ENCODE peak calls at places on chromosomes 7 and 10, in nine cellular contexts. V is choroid plexus epithelial cell, X is GM20000, E is mesothelial cell of epicardium, Y is SK-N-SH, K is lower leg skin, B is astrocyte of the spinal cord, C is suprapubic skin, T is ovary. G is an unnamed sample.

GRCh38 chr7:105680505-105681187 is 99.4 kb upstream of the EFCAB10 start:
- DNase-seq in V (no peak), X (no peak), E (no peak), Y (no peak), K (no peak), B (no peak), C (no peak), T (peak; percentile 76), G (no peak)

GRCh38 chr7:103735377-103735776 is 254.1 kb downstream of the RELN start:
- DNase-seq in V (peak; percentile 65), X (no peak), E (no peak), Y (no peak), K (no peak), B (peak; percentile 55), C (no peak), T (no peak), G (no peak)

GRCh38 chr7:131008840-131009651 is 275.0 kb upstream of the KLF14 start:
- DNase-seq in V (no peak), X (no peak), E (no peak), Y (no peak), K (no peak), B (peak; percentile 68), C (no peak), T (no peak), G (no peak)

GRCh38 chr10:45064998-45065397 is 64.3 kb downstream of the ZNF22 start:
- DNase-seq in V (no peak), X (no peak), E (no peak), Y (no peak), K (peak; percentile 45), B (no peak), C (no peak), T (no peak), G (no peak)

GRCh38 chr7:2673934-2674333 is 14.1 kb upstream of the AMZ1 start:
- DNase-seq in V (no peak), X (no peak), E (no peak), Y (no peak), K (no peak), B (no peak), C (no peak), T (no peak), G (no peak)

GRCh38 chr10:73915206-73915851 is 4.4 kb downstream of the PLAU start:
- DNase-seq in V (no peak), X (no peak), E (no peak), Y (no peak), K (no peak), B (no peak), C (no peak), T (no peak), G (no peak)

GRCh38 chr10:110680473-110681020 is 36.4 kb downstream of the RBM20 start:
- DNase-seq in V (no peak), X (no peak), E (no peak), Y (no peak), K (no peak), B (no peak), C (no peak), T (no peak), G (no peak)

GRCh38 chr7:7335909-7336308 is 153.6 kb downstream of the C1GALT1 start:
- DNase-seq in V (no peak), X (no peak), E (no peak), Y (no peak), K (no peak), B (no peak), C (no peak), T (no peak), G (no peak)

GRCh38 chr7:20284398-20285143 is 46.1 kb upstream of the ITGB8 start:
- DNase-seq in V (no peak), X (no peak), E (no peak), Y (no peak), K (no peak), B (no peak), C (no peak), T (no peak), G (no peak)

DNA sequence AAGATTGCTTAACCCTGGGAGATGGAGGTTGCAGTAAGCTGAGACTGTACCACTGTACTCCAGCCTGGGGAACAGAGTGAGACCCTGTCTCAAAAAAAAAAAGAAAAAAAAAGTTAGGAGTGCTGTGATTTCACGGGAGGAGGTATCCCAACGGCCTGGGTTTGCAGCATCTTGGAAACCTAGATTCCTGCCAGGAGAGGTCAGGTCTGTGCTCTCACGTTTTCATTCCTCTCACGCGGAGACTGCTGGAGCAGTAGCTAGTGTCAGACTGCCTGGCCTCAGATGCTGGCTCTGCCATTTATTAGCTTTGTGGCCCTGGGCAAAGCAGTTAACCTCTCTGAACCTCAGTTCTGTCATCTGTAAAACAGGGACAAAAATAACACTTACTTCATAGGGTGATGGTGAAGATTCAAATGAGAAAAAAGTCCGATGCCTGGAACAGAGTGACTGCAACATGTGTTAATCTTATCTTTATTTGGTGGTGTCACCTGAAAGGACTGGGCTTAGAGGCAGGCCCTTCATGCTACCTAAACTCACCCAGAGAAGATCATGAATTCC is 94.9 kb downstream of the GAD2 start:
- DNase-seq in V (no peak), X (no peak), E (no peak), Y (no peak), K (no peak), B (no peak), C (no peak), T (no peak), G (no peak)
- TF ChIP-seq CTCF in V (no peak), X (no peak), E (no peak), Y (no peak), K (no peak), B (no peak), C (no peak), T (no peak), G (no peak)

DNA sequence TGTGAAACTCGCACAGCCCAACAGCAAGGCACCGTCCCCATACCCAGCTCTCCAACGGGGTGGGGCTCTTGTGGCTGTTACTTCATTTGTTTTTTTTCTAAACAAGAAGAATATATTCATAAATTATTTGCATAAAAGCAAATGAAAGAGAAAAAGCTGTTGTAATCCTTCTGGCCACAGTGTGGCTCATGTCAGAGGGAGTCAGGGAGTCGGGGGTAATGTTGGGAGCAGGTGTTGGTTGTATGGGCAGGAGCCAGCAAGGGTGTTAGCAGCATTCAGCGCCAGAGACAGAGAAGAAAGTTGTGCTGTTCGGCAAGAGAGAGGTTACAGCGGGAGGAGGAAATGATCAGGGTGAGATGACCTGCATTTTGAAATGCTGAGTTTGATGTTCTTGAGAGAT is 13.3 kb downstream of the PFKP start:
- DNase-seq in V (no peak), X (no peak), E (no peak), Y (peak; percentile 28), K (no peak), B (no peak), C (no peak), T (no peak), G (no peak)
- TF ChIP-seq CTCF in V (peak; percentile 22), X (no peak), E (no peak), Y (peak; percentile 31), K (no peak), B (no peak), C (no peak), T (no peak), G (no peak)

DNA sequence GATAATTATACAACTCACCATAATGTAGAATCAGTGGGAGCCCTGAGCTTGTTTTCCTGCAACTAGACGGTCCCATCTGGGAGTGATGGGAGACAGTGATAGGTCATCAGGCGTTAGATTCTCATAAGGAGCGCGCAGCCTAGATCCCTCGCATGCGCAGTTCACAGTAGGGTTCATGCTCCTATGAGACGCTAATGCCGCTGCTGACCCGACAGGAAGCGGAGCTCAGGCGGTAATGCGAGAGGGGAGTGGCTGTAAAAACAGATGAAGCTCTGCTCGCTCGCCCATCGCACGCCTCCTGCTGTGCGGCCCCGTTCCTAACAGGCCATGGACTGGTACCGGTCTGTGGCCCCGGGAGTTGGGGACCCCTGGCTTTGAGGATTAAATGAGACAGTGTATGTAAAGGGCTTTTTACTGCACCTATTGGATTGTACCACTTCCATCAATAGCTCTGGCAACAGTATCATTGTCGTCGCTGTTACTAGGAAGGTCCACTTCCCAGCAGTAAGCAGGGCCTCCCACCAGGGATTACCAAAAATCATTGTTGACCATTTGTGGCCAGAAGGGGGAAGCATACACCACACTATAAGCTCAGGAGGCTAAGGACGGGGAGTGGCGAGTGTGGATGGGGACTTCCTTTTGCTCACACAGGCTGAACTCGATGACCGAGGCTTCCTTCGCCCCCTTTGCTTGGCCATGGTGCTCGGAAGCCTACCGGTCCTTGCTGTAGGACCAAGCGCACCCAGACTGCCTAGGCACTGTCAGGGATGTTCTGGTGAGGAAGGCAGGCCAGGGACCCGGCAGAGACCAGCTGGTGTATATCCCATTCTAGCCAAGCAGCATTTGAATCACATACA is 26.4 kb downstream of the AKR1B1 start:
- DNase-seq in V (peak; percentile 95), X (peak; percentile 88), E (peak; percentile 77), Y (peak; percentile 92), K (peak; percentile 96), B (peak; percentile 90), C (peak; percentile 91), T (peak; percentile 79), G (peak; percentile 78)
- TF ChIP-seq CTCF in V (peak; percentile 75), X (peak; percentile 28), E (peak; percentile 69), Y (peak; percentile 97), K (no peak), B (peak; percentile 55), C (peak; percentile 59), T (peak; percentile 58), G (peak; percentile 87)

DNA sequence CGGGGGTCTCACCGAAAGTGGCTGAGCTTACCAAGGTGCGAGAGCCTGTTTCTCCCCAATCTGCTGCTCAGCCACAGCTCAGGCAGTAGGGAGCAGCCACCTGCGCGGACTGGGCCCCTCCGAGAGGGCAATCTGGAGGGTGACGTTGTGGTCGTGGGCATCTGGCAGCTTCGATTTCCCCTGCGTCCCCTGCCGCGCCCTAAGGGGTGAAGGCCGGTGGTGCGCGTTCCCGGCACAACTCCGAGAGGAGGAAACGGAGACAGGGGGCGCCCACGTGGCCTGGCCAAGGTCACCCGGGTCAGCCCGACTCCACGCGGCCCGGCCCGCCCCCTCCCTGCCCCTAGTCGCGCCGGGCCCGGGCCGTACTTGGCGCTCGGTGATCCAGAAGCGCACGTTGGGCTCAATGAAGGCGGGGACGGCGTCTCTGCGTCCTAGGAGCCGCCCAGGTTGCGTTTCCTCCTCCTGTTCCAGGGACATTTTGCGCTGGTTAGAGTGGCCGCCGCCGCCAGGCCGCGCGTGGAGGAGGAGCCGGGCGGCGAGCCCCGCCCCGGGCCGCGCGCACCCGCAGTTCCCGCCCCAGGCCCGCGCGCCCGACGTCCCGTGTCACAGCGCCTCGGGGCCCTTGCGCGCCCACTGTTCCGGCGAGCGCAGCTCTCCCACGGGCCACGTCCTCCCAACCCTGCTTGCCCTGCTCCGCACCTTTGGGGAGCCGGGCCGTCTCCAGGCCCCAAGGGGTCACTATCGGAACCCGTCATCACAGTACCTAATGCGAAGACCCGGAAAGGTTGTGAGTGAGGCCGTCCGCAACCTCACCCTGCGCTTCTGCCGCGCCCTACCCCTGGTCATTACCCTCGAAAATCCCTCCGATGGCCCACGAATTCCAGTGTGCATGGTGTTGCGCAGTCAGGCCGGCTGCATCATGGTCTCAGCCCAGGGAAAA is at the start of gene SFXN4:
- DNase-seq in V (peak; percentile 44), X (peak; percentile 93), E (peak; percentile 71), Y (peak; percentile 92), K (peak; percentile 94), B (peak; percentile 38), C (peak; percentile 87), T (peak; percentile 76), G (peak; percentile 60)
- TF ChIP-seq CTCF in V (no peak), X (no peak), E (no peak), Y (peak; percentile 9), K (no peak), B (peak; percentile 0), C (no peak), T (no peak), G (no peak)

DNA sequence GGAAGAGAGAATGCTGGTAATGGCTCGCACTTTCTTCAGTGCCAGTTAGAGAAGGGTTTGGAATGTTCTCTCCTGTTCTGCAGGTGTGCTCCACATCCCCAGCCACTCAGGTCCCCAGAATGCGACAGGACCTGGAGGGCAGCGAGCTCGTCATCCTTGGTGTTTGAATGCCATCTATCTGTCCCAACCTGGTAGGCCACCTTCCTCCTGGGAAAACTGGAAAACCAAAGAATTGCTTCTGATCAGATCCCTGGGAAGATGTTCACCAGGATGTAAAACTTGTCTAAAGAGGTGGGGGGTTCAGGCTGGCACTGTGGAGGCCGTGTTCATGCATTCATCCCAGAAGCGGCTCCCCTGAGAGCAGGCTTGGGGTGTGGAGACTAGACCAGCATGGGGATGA is 379.5 kb downstream of the GLRX3 start:
- DNase-seq in V (no peak), X (no peak), E (no peak), Y (no peak), K (no peak), B (no peak), C (no peak), T (no peak), G (no peak)
- TF ChIP-seq CTCF in V (no peak), X (no peak), E (no peak), Y (no peak), K (no peak), B (no peak), C (no peak), T (no peak), G (no peak)

G was measured in CD14-positive monocyte.